ENCODE peak calls at places on chromosomes 16 and 17, in eight cellular contexts. One of them, this sample, is unnamed. For H3K9me3, the result is how much of the 10 kb centered on the place peaks cover.

GRCh38 chr17:81814748-81815645 is 11.0 kb downstream of the GCGR start:
- DNase-seq in RWPE2: peak
- DNase-seq in lung: no peak
- DNase-seq in testis: no peak
- DNase-seq in vagina: no peak
- DNase-seq in AG04450: no peak
- DNase-seq in lower lobe of right lung: no peak
- DNase-seq in right lobe of liver: no peak
- DNase-seq in this sample: peak

GRCh38 chr16:46901709-46902108 is 17.5 kb downstream of the GPT2 start:
- DNase-seq in RWPE2: no peak
- DNase-seq in lung: no peak
- DNase-seq in testis: no peak
- DNase-seq in vagina: no peak
- DNase-seq in AG04450: no peak
- DNase-seq in lower lobe of right lung: no peak
- DNase-seq in right lobe of liver: no peak
- DNase-seq in this sample: no peak

GRCh38 chr17:68456529-68457167 is 648 bp downstream of the WIPI1 start:
- DNase-seq in RWPE2: peak
- DNase-seq in lung: peak
- DNase-seq in testis: peak
- DNase-seq in vagina: no peak
- DNase-seq in AG04450: peak
- DNase-seq in lower lobe of right lung: peak
- DNase-seq in right lobe of liver: peak
- DNase-seq in this sample: peak

GRCh38 chr17:63919311-63919723 is 678 bp upstream of the GH1 start:
- DNase-seq in RWPE2: no peak
- DNase-seq in lung: peak
- DNase-seq in testis: peak
- DNase-seq in vagina: no peak
- DNase-seq in AG04450: peak
- DNase-seq in lower lobe of right lung: no peak
- DNase-seq in right lobe of liver: peak
- DNase-seq in this sample: peak

GRCh38 chr16:10520869-10521578 is 59.4 kb downstream of the EMP2 start:
- DNase-seq in RWPE2: no peak
- DNase-seq in lung: no peak
- DNase-seq in testis: no peak
- DNase-seq in vagina: no peak
- DNase-seq in AG04450: no peak
- DNase-seq in lower lobe of right lung: no peak
- DNase-seq in right lobe of liver: no peak
- DNase-seq in this sample: no peak

GRCh38 chr17:21814776-21815175 is 122.5 kb downstream of the KCNJ18 start:
- DNase-seq in RWPE2: no peak
- DNase-seq in lung: no peak
- DNase-seq in testis: no peak
- DNase-seq in vagina: no peak
- DNase-seq in AG04450: no peak
- DNase-seq in lower lobe of right lung: no peak
- DNase-seq in right lobe of liver: no peak
- DNase-seq in this sample: no peak

GRCh38 chr16:57720142-57720575 is 15.4 kb upstream of the KATNB1 start:
- DNase-seq in RWPE2: no peak
- DNase-seq in lung: peak
- DNase-seq in testis: peak
- DNase-seq in vagina: no peak
- DNase-seq in AG04450: peak
- DNase-seq in lower lobe of right lung: no peak
- DNase-seq in right lobe of liver: peak
- DNase-seq in this sample: peak

GRCh38 chr16:66227766-66228530 is 138.5 kb upstream of the CDH5 start:
- DNase-seq in RWPE2: peak
- DNase-seq in lung: no peak
- DNase-seq in testis: no peak
- DNase-seq in vagina: no peak
- DNase-seq in AG04450: no peak
- DNase-seq in lower lobe of right lung: no peak
- DNase-seq in right lobe of liver: no peak
- DNase-seq in this sample: no peak

GRCh38 chr16:79542196-79542859 is 58.2 kb downstream of the MAF start:
- DNase-seq in RWPE2: no peak
- DNase-seq in lung: no peak
- DNase-seq in testis: peak
- DNase-seq in vagina: no peak
- DNase-seq in AG04450: no peak
- DNase-seq in lower lobe of right lung: no peak
- DNase-seq in right lobe of liver: peak
- DNase-seq in this sample: peak

GRCh38 chr17:38958756-38959155 is 8.4 kb downstream of the FBXO47 start:
- DNase-seq in RWPE2: no peak
- DNase-seq in lung: no peak
- DNase-seq in testis: no peak
- DNase-seq in vagina: no peak
- DNase-seq in AG04450: no peak
- DNase-seq in lower lobe of right lung: no peak
- DNase-seq in right lobe of liver: no peak
- DNase-seq in this sample: no peak

GRCh38 chr17:53571342-53571741 is 251.4 kb upstream of the KIF2B start:
- DNase-seq in RWPE2: no peak
- DNase-seq in lung: no peak
- DNase-seq in testis: no peak
- DNase-seq in vagina: no peak
- DNase-seq in AG04450: no peak
- DNase-seq in lower lobe of right lung: no peak
- DNase-seq in right lobe of liver: no peak
- DNase-seq in this sample: no peak

GRCh38 chr17:78974635-78975591 is 4.8 kb downstream of the LGALS3BP start:
- DNase-seq in RWPE2: peak
- DNase-seq in lung: peak
- DNase-seq in testis: peak
- DNase-seq in vagina: peak
- DNase-seq in AG04450: peak
- DNase-seq in lower lobe of right lung: peak
- DNase-seq in right lobe of liver: peak
- DNase-seq in this sample: peak

GRCh38 chr16:25395528-25395927 is 137.9 kb upstream of the ZKSCAN2 start:
- DNase-seq in RWPE2: no peak
- DNase-seq in lung: no peak
- DNase-seq in testis: no peak
- DNase-seq in vagina: no peak
- DNase-seq in AG04450: no peak
- DNase-seq in lower lobe of right lung: no peak
- DNase-seq in right lobe of liver: no peak
- DNase-seq in this sample: no peak
- TF ChIP-seq CTCF in RWPE2: no peak
- TF ChIP-seq CTCF in lung: no peak
- TF ChIP-seq CTCF in testis: no peak
- TF ChIP-seq CTCF in vagina: no peak
- TF ChIP-seq CTCF in AG04450: no peak
- TF ChIP-seq CTCF in lower lobe of right lung: no peak
- TF ChIP-seq CTCF in right lobe of liver: no peak
- TF ChIP-seq CTCF in this sample: no peak

GRCh38 chr16:68577352-68577853 is 38.3 kb downstream of the ZFP90 start:
- DNase-seq in RWPE2: no peak
- DNase-seq in lung: no peak
- DNase-seq in testis: no peak
- DNase-seq in vagina: no peak
- DNase-seq in AG04450: no peak
- DNase-seq in lower lobe of right lung: no peak
- DNase-seq in right lobe of liver: no peak
- DNase-seq in this sample: no peak
- H3K9me3 ChIP-seq in RWPE2: under half
- H3K9me3 ChIP-seq in lung: under half
- H3K9me3 ChIP-seq in testis: under half
- H3K9me3 ChIP-seq in vagina: under half
- H3K9me3 ChIP-seq in AG04450: half or more
- H3K9me3 ChIP-seq in lower lobe of right lung: half or more
- H3K9me3 ChIP-seq in right lobe of liver: under half
- H3K9me3 ChIP-seq in this sample: under half

GRCh38 chr17:58585554-58585953 is 71.1 kb upstream of the MTMR4 start:
- DNase-seq in RWPE2: no peak
- DNase-seq in lung: no peak
- DNase-seq in testis: no peak
- DNase-seq in vagina: no peak
- DNase-seq in AG04450: no peak
- DNase-seq in lower lobe of right lung: no peak
- DNase-seq in right lobe of liver: no peak
- DNase-seq in this sample: no peak

GRCh38 chr17:58586009-58586408 is 71.6 kb upstream of the MTMR4 start:
- DNase-seq in RWPE2: no peak
- DNase-seq in lung: no peak
- DNase-seq in testis: no peak
- DNase-seq in vagina: no peak
- DNase-seq in AG04450: no peak
- DNase-seq in lower lobe of right lung: no peak
- DNase-seq in right lobe of liver: no peak
- DNase-seq in this sample: no peak

GRCh38 chr17:58590377-58590776 is 75.9 kb upstream of the MTMR4 start:
- DNase-seq in RWPE2: no peak
- DNase-seq in lung: no peak
- DNase-seq in testis: no peak
- DNase-seq in vagina: no peak
- DNase-seq in AG04450: no peak
- DNase-seq in lower lobe of right lung: no peak
- DNase-seq in right lobe of liver: no peak
- DNase-seq in this sample: no peak

GRCh38 chr17:58591455-58591854 is 77.0 kb upstream of the MTMR4 start:
- DNase-seq in RWPE2: no peak
- DNase-seq in lung: no peak
- DNase-seq in testis: no peak
- DNase-seq in vagina: no peak
- DNase-seq in AG04450: no peak
- DNase-seq in lower lobe of right lung: no peak
- DNase-seq in right lobe of liver: no peak
- DNase-seq in this sample: no peak

GRCh38 chr17:58587713-58588117 is 73.3 kb upstream of the MTMR4 start:
- DNase-seq in RWPE2: no peak
- DNase-seq in lung: peak
- DNase-seq in testis: peak
- DNase-seq in vagina: no peak
- DNase-seq in AG04450: no peak
- DNase-seq in lower lobe of right lung: peak
- DNase-seq in right lobe of liver: peak
- DNase-seq in this sample: peak
- TF ChIP-seq CTCF in RWPE2: peak
- TF ChIP-seq CTCF in lung: peak
- TF ChIP-seq CTCF in testis: peak
- TF ChIP-seq CTCF in vagina: peak
- TF ChIP-seq CTCF in AG04450: peak
- TF ChIP-seq CTCF in lower lobe of right lung: peak
- TF ChIP-seq CTCF in right lobe of liver: peak
- TF ChIP-seq CTCF in this sample: peak

DNA sequence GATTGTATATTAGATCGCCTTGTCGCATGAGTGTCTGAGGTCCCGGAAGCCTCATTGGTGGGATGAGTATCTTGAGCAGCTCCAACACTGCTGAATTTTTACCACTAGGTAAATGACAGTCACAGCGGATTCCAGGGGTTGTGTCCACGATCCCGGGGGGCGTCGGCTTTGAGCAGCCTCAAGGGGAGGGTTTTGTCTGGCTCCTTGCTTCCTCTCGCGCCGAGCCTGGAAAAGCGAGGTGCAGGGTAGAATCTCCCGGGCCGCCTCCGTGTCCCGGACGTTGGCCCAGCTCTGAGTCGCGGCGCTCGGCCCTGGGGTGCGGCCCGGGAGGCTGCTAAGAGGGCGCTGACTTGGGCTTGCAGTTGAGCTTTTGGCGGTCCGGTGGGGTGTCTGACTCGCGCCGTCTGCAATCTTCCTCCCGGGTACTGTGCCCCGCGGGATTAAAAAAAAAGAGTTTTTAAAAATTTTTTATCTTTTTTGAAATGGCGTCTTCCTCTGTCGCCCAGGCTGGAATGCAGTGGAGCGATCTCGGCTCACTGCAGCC is 4.5 kb downstream of the OR1F1 start:
- DNase-seq in RWPE2: no peak
- DNase-seq in lung: no peak
- DNase-seq in testis: no peak
- DNase-seq in vagina: no peak
- DNase-seq in AG04450: no peak
- DNase-seq in lower lobe of right lung: no peak
- DNase-seq in right lobe of liver: no peak
- DNase-seq in this sample: no peak
- H3K9me3 ChIP-seq in RWPE2: under half
- H3K9me3 ChIP-seq in lung: under half
- H3K9me3 ChIP-seq in testis: under half
- H3K9me3 ChIP-seq in vagina: under half
- H3K9me3 ChIP-seq in AG04450: under half
- H3K9me3 ChIP-seq in lower lobe of right lung: under half
- H3K9me3 ChIP-seq in right lobe of liver: under half
- H3K9me3 ChIP-seq in this sample: under half

GRCh38 chr17:34892864-34893263 is 68.4 kb downstream of the CCT6B start:
- DNase-seq in RWPE2: no peak
- DNase-seq in lung: no peak
- DNase-seq in testis: peak
- DNase-seq in vagina: no peak
- DNase-seq in AG04450: no peak
- DNase-seq in lower lobe of right lung: no peak
- DNase-seq in right lobe of liver: no peak
- DNase-seq in this sample: no peak
- TF ChIP-seq CTCF in RWPE2: peak
- TF ChIP-seq CTCF in lung: no peak
- TF ChIP-seq CTCF in testis: no peak
- TF ChIP-seq CTCF in vagina: no peak
- TF ChIP-seq CTCF in AG04450: peak
- TF ChIP-seq CTCF in lower lobe of right lung: no peak
- TF ChIP-seq CTCF in right lobe of liver: peak
- TF ChIP-seq CTCF in this sample: no peak

GRCh38 chr17:70313450-70313849 is 144.1 kb downstream of the KCNJ2 start:
- DNase-seq in RWPE2: no peak
- DNase-seq in lung: no peak
- DNase-seq in testis: no peak
- DNase-seq in vagina: no peak
- DNase-seq in AG04450: no peak
- DNase-seq in lower lobe of right lung: no peak
- DNase-seq in right lobe of liver: no peak
- DNase-seq in this sample: no peak
- H3K9me3 ChIP-seq in RWPE2: under half
- H3K9me3 ChIP-seq in lung: under half
- H3K9me3 ChIP-seq in testis: under half
- H3K9me3 ChIP-seq in vagina: under half
- H3K9me3 ChIP-seq in AG04450: under half
- H3K9me3 ChIP-seq in lower lobe of right lung: under half
- H3K9me3 ChIP-seq in right lobe of liver: under half
- H3K9me3 ChIP-seq in this sample: under half

GRCh38 chr16:88015806-88016140 is 64.5 kb downstream of the BANP start:
- DNase-seq in RWPE2: no peak
- DNase-seq in lung: no peak
- DNase-seq in testis: no peak
- DNase-seq in vagina: no peak
- DNase-seq in AG04450: no peak
- DNase-seq in lower lobe of right lung: no peak
- DNase-seq in right lobe of liver: no peak
- DNase-seq in this sample: no peak
- TF ChIP-seq CTCF in RWPE2: no peak
- TF ChIP-seq CTCF in lung: no peak
- TF ChIP-seq CTCF in testis: no peak
- TF ChIP-seq CTCF in vagina: no peak
- TF ChIP-seq CTCF in AG04450: no peak
- TF ChIP-seq CTCF in lower lobe of right lung: no peak
- TF ChIP-seq CTCF in right lobe of liver: no peak
- TF ChIP-seq CTCF in this sample: no peak